ENCODE peak calls at places on chromosomes 7 and 10, in five cellular contexts. I is transverse colon, A is prostate gland, Z is tibial nerve, O is GM12891. B is an unnamed sample.

GRCh38 chr7:82053453-82054032 is 283.7 kb upstream of the HGF start:
- DNase-seq in I (no peak), A (no peak), Z (no peak), O (no peak), B (no peak)

GRCh38 chr10:85679696-85680095 is 686.9 kb downstream of the GRID1 start:
- DNase-seq in I (no peak), A (no peak), Z (no peak), O (no peak), B (no peak)

GRCh38 chr10:104318810-104319684 is 19.2 kb downstream of the ITPRIP start:
- DNase-seq in I (no peak), A (no peak), Z (peak), O (no peak), B (no peak)

GRCh38 chr7:140927351-140927750 is 2.6 kb upstream of the BRAF start:
- DNase-seq in I (no peak), A (no peak), Z (no peak), O (no peak), B (no peak)

GRCh38 chr10:127012071-127012768 is 107.0 kb downstream of the DOCK1 start:
- DNase-seq in I (no peak), A (no peak), Z (no peak), O (no peak), B (no peak)

GRCh38 chr10:82796510-82796909 is 921.5 kb downstream of the NRG3 start:
- DNase-seq in I (no peak), A (no peak), Z (no peak), O (no peak), B (no peak)

GRCh38 chr10:29470843-29471482 is 163.8 kb downstream of the SVIL start:
- DNase-seq in I (no peak), A (no peak), Z (no peak), O (no peak), B (no peak)

GRCh38 chr7:18890885-18891621 is 226.4 kb downstream of the TWIST1 start:
- DNase-seq in I (no peak), A (no peak), Z (no peak), O (no peak), B (no peak)

GRCh38 chr7:157405501-157405900 is 68.7 kb downstream of the DNAJB6 start:
- DNase-seq in I (no peak), A (no peak), Z (no peak), O (no peak), B (no peak)

GRCh38 chr7:157402911-157403534 is 66.2 kb downstream of the DNAJB6 start:
- DNase-seq in I (no peak), A (no peak), Z (no peak), O (no peak), B (no peak)

GRCh38 chr7:157405914-157406810 is 69.4 kb downstream of the DNAJB6 start:
- DNase-seq in I (no peak), A (no peak), Z (no peak), O (no peak), B (no peak)

GRCh38 chr7:157404002-157404401 is 67.2 kb downstream of the DNAJB6 start:
- DNase-seq in I (no peak), A (no peak), Z (no peak), O (no peak), B (no peak)

DNA sequence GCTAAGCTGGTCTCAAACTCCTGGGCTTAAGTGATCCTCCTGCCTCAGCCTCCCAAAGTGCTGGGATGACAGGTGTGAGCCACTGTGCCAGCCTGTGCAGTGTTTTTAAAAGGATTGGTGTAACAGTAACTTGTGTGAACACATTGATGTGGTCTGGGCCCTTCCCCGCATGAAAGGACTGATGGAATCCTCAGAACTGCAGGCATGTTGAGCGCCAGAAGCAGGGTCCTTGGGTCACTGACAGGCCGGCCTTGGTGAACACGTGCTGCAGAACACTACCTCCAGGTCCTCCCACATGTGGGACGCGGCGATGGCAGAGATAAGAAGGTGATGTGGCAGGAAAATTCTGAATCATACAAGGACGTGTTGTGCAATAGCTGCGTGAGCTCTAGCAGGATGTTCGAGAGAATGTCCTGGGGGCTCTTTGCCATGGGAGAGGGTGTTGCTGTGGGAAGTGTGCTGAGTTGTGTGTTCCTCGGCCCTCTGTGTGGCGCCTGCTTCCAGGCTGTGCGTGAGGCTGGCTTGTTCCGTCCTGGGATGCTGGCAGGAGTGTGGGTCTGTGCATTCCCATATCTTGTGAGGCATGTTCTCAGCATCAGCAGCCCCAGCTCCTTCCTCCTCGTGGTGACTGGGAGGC is 68.2 kb downstream of the DNAJB6 start:
- DNase-seq in I (no peak), A (no peak), Z (no peak), O (no peak), B (peak)
- TF ChIP-seq POLR2A in I (no peak), A (no peak), Z (no peak), O (no peak), B (no peak)

GRCh38 chr10:69089638-69090599 is 2.0 kb downstream of the SRGN start:
- DNase-seq in I (peak), A (no peak), Z (no peak), O (no peak), B (no peak)
- TF ChIP-seq POLR2A in I (peak), A (no peak), Z (no peak), O (peak), B (no peak)

DNA sequence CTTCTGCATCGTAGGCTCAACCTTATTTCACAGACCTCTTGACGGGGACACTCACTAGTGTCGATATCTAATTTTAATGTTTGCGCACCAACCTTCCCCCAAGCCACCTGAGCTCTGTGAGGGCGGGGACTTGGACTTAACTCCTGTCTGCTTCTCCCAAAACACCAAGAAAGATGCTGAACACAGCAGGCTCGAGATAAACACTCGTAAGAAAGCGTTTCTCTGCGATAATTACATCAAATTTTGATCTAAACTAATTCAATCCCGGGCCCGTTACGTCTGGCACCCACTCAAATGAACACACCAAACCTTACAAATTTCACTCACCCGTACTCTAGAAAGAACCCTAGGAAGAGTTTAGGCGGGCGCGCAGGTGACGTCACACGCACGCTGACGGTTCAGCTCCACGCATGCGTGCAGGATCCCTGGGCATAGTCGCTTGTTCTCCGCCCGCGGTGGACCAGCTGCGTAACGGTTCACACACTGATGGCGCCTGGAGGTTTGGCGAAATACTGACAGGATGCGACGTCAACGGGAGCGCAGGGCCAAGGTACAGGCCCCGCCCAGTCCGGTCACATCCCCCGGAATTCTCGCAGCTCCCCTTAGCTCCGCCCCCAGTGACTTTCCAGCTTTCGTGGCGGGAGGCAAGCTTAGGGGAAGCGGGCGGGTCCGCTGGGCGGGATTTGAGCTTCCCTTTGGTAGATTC is at the start of gene POT1:
- DNase-seq in I (peak), A (peak), Z (peak), O (peak), B (peak)
- TF ChIP-seq POLR2A in I (peak), A (peak), Z (peak), O (peak), B (peak)

DNA sequence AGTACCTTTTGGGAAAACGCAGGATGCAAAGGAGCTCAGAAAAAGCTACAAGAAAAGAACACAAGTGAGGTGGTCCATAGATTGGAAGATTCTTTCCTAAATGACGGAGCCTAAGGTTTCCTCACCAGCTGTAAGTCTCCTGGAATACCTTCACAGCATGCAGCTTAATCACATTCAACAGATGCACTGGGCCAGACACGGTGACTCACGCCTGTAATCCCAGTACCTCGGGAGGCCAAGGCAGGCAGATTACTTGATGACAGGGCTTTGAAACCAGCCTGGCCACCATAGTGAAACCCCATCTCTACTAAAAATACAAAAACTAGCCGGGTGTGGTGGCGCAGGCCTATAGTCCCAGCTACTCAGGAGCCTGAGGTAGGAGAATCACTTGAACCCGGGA is 228.7 kb downstream of the FRMD4A start:
- DNase-seq in I (no peak), A (no peak), Z (no peak), O (no peak), B (peak)
- TF ChIP-seq POLR2A in I (no peak), A (no peak), Z (no peak), O (no peak), B (no peak)

DNA sequence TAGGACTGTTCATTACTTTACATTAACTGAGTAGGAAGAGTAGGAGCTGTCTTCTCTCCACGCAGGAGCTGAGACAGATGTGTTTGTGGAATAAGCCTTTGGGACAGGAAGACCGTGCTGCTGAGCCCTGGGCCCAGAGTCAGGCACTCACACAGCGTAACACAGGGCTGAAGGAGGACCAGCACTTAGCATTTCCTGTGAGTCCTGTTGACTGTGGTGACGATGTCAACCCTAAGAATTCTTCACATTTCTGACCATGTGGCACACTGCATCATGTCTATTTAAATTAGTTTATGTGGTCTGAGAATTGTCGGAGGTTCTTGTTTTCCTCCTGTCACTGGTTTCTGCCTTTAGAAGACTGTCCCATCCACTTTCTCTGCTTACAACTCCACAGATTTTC is 117.2 kb downstream of the PIP4K2A start:
- DNase-seq in I (peak), A (no peak), Z (no peak), O (peak), B (no peak)
- TF ChIP-seq POLR2A in I (no peak), A (no peak), Z (no peak), O (no peak), B (no peak)